ENCODE peak calls at places on chromosomes 11 and 22, in ten cellular contexts. W is heart left ventricle; C is body of pancreas; M is hepatocyte; H is adrenal gland; V is sigmoid colon; J is AG04450; U is CD8-positive, alpha-beta memory T cell; Y is CD4-positive, alpha-beta T cell; Q is fibroblast of lung. T is an unnamed sample. For H3K9me3, the result is how much of the 10 kb centered on the place peaks cover.

GRCh38 chr11:75664366-75664765 is 4.5 kb downstream of the MAP6 start:
- DNase-seq in W (no peak), H (no peak), U (no peak), Y (no peak), C (no peak), V (no peak), J (no peak), M (no peak), Q (no peak), T (no peak)

GRCh38 chr11:73461335-73461840 is 85.2 kb downstream of the RELT start:
- DNase-seq in Y (no peak), W (no peak), C (no peak), V (no peak), M (no peak), H (no peak), J (no peak), U (no peak), Q (no peak), T (no peak)

GRCh38 chr11:75000975-75001354 is 12.2 kb downstream of the NEU3 start:
- DNase-seq in J (no peak), Q (no peak), Y (no peak), W (no peak), V (no peak), H (no peak), C (no peak), U (no peak), M (no peak), T (no peak)

GRCh38 chr11:33089776-33090175 is 50.4 kb downstream of the TCP11L1 start:
- DNase-seq in J (peak), W (no peak), M (no peak), Y (no peak), U (no peak), Q (peak), H (no peak), V (no peak), C (no peak), T (no peak)

GRCh38 chr22:27880778-27881394 is 38.2 kb downstream of the PITPNB start:
- DNase-seq in J (peak), W (no peak), V (no peak), H (peak), U (peak), C (peak), M (peak), Y (no peak), Q (peak), T (no peak)

GRCh38 chr11:100851129-100851528 is 164.0 kb downstream of the ARHGAP42 start:
- DNase-seq in M (no peak), C (no peak), U (no peak), J (no peak), W (no peak), Y (no peak), Q (peak), V (no peak), H (no peak), T (no peak)

GRCh38 chr22:49663311-49663711 is 164.4 kb downstream of the BRD1 start:
- DNase-seq in V (peak), U (no peak), H (no peak), Q (no peak), M (no peak), C (no peak), J (no peak), W (no peak), Y (no peak), T (no peak)

GRCh38 chr11:111906680-111907079 is 4.9 kb downstream of the CRYAB start:
- DNase-seq in Q (no peak), C (no peak), U (no peak), W (no peak), M (no peak), Y (no peak), H (no peak), J (no peak), V (no peak), T (no peak)

GRCh38 chr11:133234883-133235282 is 297.4 kb downstream of the OPCML start:
- DNase-seq in W (no peak), Q (no peak), M (no peak), J (no peak), H (no peak), V (no peak), U (no peak), Y (no peak), C (no peak), T (no peak)

GRCh38 chr11:75204012-75204674 is 36.4 kb upstream of the TPBGL start:
- DNase-seq in W (no peak), U (no peak), Q (no peak), M (peak), J (no peak), C (no peak), V (peak), Y (no peak), H (peak), T (no peak)

GRCh38 chr11:20839231-20839630 is 169.8 kb downstream of the NELL1 start:
- DNase-seq in C (no peak), Q (no peak), H (no peak), J (no peak), M (no peak), Y (no peak), V (no peak), W (no peak), U (no peak), T (no peak)

GRCh38 chr11:129225190-129225589 is 33.1 kb upstream of the ARHGAP32 start:
- DNase-seq in M (no peak), V (no peak), U (no peak), W (no peak), C (no peak), H (no peak), Y (no peak), J (peak), Q (peak), T (no peak)

GRCh38 chr11:127451852-127452251 is 451.3 kb upstream of the KIRREL3 start:
- DNase-seq in M (no peak), V (peak), C (no peak), W (peak), J (no peak), Y (no peak), Q (no peak), H (no peak), U (no peak), T (no peak)

GRCh38 chr11:32960553-32961164 is 55.0 kb upstream of the DEPDC7 start:
- DNase-seq in C (no peak), V (no peak), Y (no peak), Q (peak), J (peak), M (peak), W (no peak), U (peak), H (no peak), T (no peak)

GRCh38 chr22:24009227-24010017 is 1.7 kb upstream of the CABIN1 start:
- DNase-seq in W (no peak), Q (no peak), C (no peak), Y (no peak), H (no peak), J (no peak), M (no peak), V (no peak), U (no peak), T (no peak)

GRCh38 chr11:44631831-44632230 is 66.4 kb downstream of the CD82 start:
- DNase-seq in U (no peak), Y (no peak), M (no peak), H (no peak), J (no peak), V (peak), Q (no peak), W (no peak), C (no peak), T (no peak)

GRCh38 chr22:22164541-22165272 is 79.9 kb upstream of the VPREB1 start:
- DNase-seq in Y (no peak), Q (no peak), U (no peak), W (no peak), H (no peak), V (no peak), M (no peak), C (no peak), J (no peak), T (no peak)

GRCh38 chr22:49365191-49365837 is 462.4 kb downstream of the BRD1 start:
- DNase-seq in Q (no peak), W (no peak), U (no peak), M (no peak), J (no peak), V (peak), Y (no peak), H (no peak), C (no peak), T (no peak)

GRCh38 chr11:63510360-63511130 is 4.7 kb downstream of the LGALS12 start:
- DNase-seq in C (peak), H (peak), Q (peak), W (peak), J (no peak), M (peak), U (no peak), Y (no peak), V (no peak), T (no peak)

GRCh38 chr11:61752117-61752924 is at the start of gene MYRF:
- DNase-seq in M (peak), Q (peak), U (peak), V (no peak), Y (peak), J (no peak), H (peak), C (peak), W (no peak), T (peak)

GRCh38 chr11:83720675-83721074 is 434.5 kb upstream of the CCDC90B start:
- DNase-seq in M (no peak), Y (no peak), H (no peak), U (no peak), V (no peak), J (no peak), C (no peak), Q (no peak), W (no peak), T (no peak)

GRCh38 chr11:67059671-67060070 is 3.0 kb downstream of the RHOD start:
- DNase-seq in U (no peak), H (no peak), V (no peak), Q (no peak), Y (no peak), C (no peak), M (no peak), J (no peak), W (no peak), T (no peak)

GRCh38 chr11:75733346-75734107 is 15.9 kb downstream of the MOGAT2 start:
- DNase-seq in J (no peak), W (no peak), Y (no peak), C (no peak), V (no peak), Q (peak), M (peak), U (no peak), H (no peak), T (no peak)

GRCh38 chr11:116895053-116895757 is 57.8 kb upstream of the APOA1 start:
- DNase-seq in V (peak), Q (no peak), M (no peak), Y (no peak), H (no peak), J (no peak), C (no peak), U (no peak), W (no peak), T (no peak)

GRCh38 chr11:131744847-131745246 is 374.4 kb downstream of the NTM start:
- DNase-seq in C (no peak), H (no peak), J (peak), U (no peak), W (no peak), M (no peak), Y (no peak), V (no peak), Q (peak), T (no peak)

GRCh38 chr11:118615282-118615979 is 8.0 kb downstream of the PHLDB1 start:
- DNase-seq in Q (peak), M (no peak), Y (no peak), H (no peak), U (no peak), J (no peak), W (peak), C (peak), V (no peak), T (no peak)

GRCh38 chr11:119100246-119100959 is 1.2 kb downstream of the DPAGT1 start:
- DNase-seq in M (peak), Q (peak), C (peak), H (no peak), W (no peak), V (no peak), U (no peak), J (no peak), Y (no peak), T (no peak)

GRCh38 chr22:26464312-26464711 is 19.3 kb downstream of the HPS4 start:
- DNase-seq in Q (no peak), V (no peak), M (no peak), Y (no peak), W (no peak), H (no peak), U (no peak), J (no peak), C (peak), T (no peak)

GRCh38 chr22:39519681-39520053 is 695 bp upstream of the ATF4 start:
- DNase-seq in J (no peak), C (peak), M (peak), V (peak), Y (no peak), W (peak), H (peak), U (no peak), Q (peak), T (no peak)

GRCh38 chr11:3353066-3353465 is 25.9 kb downstream of the ZNF195 start:
- DNase-seq in U (no peak), W (no peak), V (no peak), C (no peak), H (no peak), Q (no peak), M (no peak), J (no peak), Y (no peak), T (no peak)
- H3K9me3 ChIP-seq in U (under half), W (under half), V (under half), C (under half), H (under half), Q (under half), M (under half), J (half or more), Y (half or more), T (under half)

GRCh38 chr11:1356007-1356435 is 33.7 kb upstream of the BRSK2 start:
- DNase-seq in H (no peak), C (no peak), V (no peak), W (no peak), Y (no peak), U (no peak), Q (no peak), M (peak), J (no peak), T (no peak)
- H3K9me3 ChIP-seq in H (under half), C (under half), V (under half), W (under half), Y (under half), U (under half), Q (under half), M (under half), J (under half), T (under half)

DNA sequence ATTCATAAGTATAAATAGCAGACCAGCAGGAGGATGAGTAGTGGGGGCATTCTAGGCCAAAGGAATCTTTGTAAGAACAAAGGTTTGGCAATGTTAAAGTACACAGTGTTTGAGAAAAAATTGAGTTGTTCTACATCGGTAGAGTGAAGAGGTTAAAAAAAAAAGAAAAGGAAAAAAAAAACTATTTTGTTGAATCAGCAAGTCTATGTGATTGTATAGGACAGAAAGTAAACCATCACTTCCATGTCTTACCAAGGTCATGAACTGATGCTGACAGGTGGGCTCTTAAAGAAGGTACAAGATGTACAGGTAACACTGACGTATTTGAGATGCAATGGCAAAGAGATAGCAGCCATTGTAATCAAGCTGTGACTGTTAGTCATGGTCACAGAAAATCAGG is 29.5 kb upstream of the PTH start:
- DNase-seq in C (no peak), W (no peak), J (no peak), U (no peak), H (no peak), Q (no peak), Y (no peak), V (no peak), M (no peak), T (no peak)
- H3K9me3 ChIP-seq in C (under half), W (under half), J (under half), U (under half), H (under half), Q (under half), Y (under half), V (under half), M (under half), T (under half)

DNA sequence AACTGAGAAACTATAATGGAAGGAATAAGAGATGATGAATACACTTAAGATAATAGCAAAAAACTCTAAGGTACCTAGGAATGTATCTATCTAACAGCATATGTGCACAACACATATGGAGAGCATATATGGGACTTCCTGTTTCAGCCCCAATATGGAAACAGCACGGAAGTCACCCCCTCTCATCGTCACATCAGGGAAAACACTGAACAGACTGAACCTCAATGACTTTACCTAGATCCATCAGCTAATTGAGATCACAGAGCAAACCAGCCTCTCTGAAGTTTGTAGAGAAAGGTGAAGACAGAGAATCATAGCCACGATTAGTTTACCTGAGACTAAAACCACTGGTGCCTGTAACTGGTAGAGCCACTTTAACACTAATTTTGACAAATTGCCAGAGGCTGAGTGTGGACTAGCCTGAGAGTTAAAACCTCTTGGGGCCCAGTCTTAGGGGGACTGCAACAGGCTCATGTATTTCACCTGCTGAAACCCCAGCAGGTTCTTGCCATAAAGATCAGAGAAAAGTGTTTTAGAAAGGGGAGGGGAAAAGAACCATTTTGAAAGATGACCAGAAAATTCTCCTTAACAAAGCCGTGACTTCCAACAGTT is 722.6 kb downstream of the TBC1D22A start:
- DNase-seq in V (no peak), H (no peak), M (no peak), J (no peak), W (no peak), Y (no peak), Q (no peak), U (no peak), C (no peak), T (no peak)
- H3K9me3 ChIP-seq in V (under half), H (under half), M (under half), J (under half), W (under half), Y (under half), Q (under half), U (under half), C (under half), T (under half)

GRCh38 chr22:29751139-29751538 is 15.7 kb downstream of the ZMAT5 start:
- DNase-seq in W (no peak), Q (peak), H (no peak), U (peak), V (no peak), M (no peak), J (no peak), C (peak), Y (no peak), T (no peak)
- H3K9me3 ChIP-seq in W (under half), Q (under half), H (under half), U (under half), V (under half), M (under half), J (under half), C (under half), Y (under half), T (under half)

GRCh38 chr11:92128026-92128425 is 96.6 kb upstream of the FAT3 start:
- DNase-seq in Y (no peak), W (no peak), M (no peak), V (no peak), C (no peak), U (no peak), H (no peak), J (no peak), Q (no peak), T (no peak)

GRCh38 chr11:92125316-92125715 is 99.3 kb upstream of the FAT3 start:
- DNase-seq in Q (peak), U (no peak), M (no peak), J (no peak), Y (no peak), H (no peak), C (no peak), W (no peak), V (no peak), T (no peak)

GRCh38 chr11:92131289-92131890 is 93.2 kb upstream of the FAT3 start:
- DNase-seq in V (no peak), C (no peak), M (no peak), J (no peak), Q (peak), Y (no peak), U (no peak), W (no peak), H (no peak), T (no peak)

GRCh38 chr11:92130432-92130831 is 94.2 kb upstream of the FAT3 start:
- DNase-seq in W (no peak), H (no peak), Y (no peak), J (no peak), C (no peak), M (no peak), V (no peak), Q (peak), U (no peak), T (no peak)

DNA sequence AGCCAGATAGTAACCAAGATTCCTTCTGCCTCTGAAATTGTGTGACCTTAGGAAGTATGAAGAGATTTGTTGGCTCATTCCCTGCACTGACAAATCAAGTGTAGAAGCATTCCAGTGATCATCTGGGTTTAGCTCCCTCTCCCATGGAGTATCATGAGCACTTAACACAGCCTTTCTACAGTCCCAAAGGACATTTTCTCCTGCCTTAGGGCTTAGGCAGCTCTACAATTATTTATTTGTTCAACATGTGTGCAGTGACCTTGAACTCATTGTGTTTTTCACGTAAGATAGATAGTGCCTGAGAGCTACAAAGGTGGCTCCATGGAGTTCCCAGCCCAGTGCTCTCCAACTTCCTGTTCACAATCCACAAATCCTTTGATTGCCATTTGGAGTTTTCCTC is 94.8 kb upstream of the FAT3 start:
- DNase-seq in M (no peak), Y (no peak), H (no peak), J (no peak), W (no peak), C (no peak), U (no peak), Q (peak), V (no peak), T (no peak)
- H3K9me3 ChIP-seq in M (under half), Y (under half), H (under half), J (under half), W (under half), C (under half), U (under half), Q (under half), V (under half), T (under half)

GRCh38 chr11:70611166-70611565 is 212.8 kb downstream of the CTTN start:
- DNase-seq in Q (no peak), Y (no peak), J (no peak), M (no peak), W (no peak), C (no peak), V (no peak), U (no peak), H (no peak), T (no peak)

GRCh38 chr11:70612459-70613141 is 214.3 kb downstream of the CTTN start:
- DNase-seq in M (no peak), H (no peak), U (no peak), J (no peak), V (no peak), C (no peak), Q (no peak), Y (no peak), W (no peak), T (no peak)

GRCh38 chr11:70608568-70609314 is 210.4 kb downstream of the CTTN start:
- DNase-seq in Y (no peak), Q (peak), U (no peak), M (no peak), W (no peak), H (no peak), V (no peak), J (no peak), C (no peak), T (no peak)

GRCh38 chr11:70611890-70612289 is 213.6 kb downstream of the CTTN start:
- DNase-seq in Y (no peak), M (no peak), V (no peak), C (no peak), J (no peak), W (no peak), U (no peak), H (no peak), Q (no peak), T (no peak)

GRCh38 chr11:70610561-70610960 is 212.2 kb downstream of the CTTN start:
- DNase-seq in V (no peak), C (peak), Q (peak), H (no peak), W (no peak), U (no peak), J (no peak), M (peak), Y (no peak), T (no peak)
- H3K9me3 ChIP-seq in V (under half), C (under half), Q (under half), H (under half), W (under half), U (under half), J (half or more), M (under half), Y (under half), T (under half)

GRCh38 chr22:33002035-33002434 is 56.1 kb downstream of the SYN3 start:
- DNase-seq in V (no peak), Y (no peak), W (no peak), U (no peak), J (no peak), H (no peak), Q (no peak), C (no peak), M (no peak), T (no peak)
- H3K9me3 ChIP-seq in V (under half), Y (under half), W (under half), U (under half), J (under half), H (under half), Q (under half), C (under half), M (under half), T (under half)